ENCODE peak calls at places on chromosomes 6 and 20, in four cellular contexts. F is pancreas, J is adrenal gland, I is foreskin fibroblast. X is an unnamed sample.

GRCh38 chr6:134249759-134250602 is 67.9 kb downstream of the SGK1 start:
- DNase-seq in J (no peak), I (peak), F (no peak), X (no peak)

GRCh38 chr6:37582309-37582708 is 82.6 kb upstream of the CCDC167 start:
- DNase-seq in J (no peak), I (peak), F (no peak), X (no peak)

GRCh38 chr6:37303091-37303620 is 45.2 kb upstream of the TMEM217 start:
- DNase-seq in J (no peak), F (no peak), I (no peak), X (no peak)

GRCh38 chr6:125781307-125781868 is 9.4 kb upstream of the NCOA7 start:
- DNase-seq in J (no peak), I (peak), F (no peak), X (no peak)

GRCh38 chr6:45983041-45983440 is 32.6 kb downstream of the CLIC5 start:
- DNase-seq in F (no peak), I (no peak), J (no peak), X (no peak)

GRCh38 chr6:10521104-10521808 is at the start of gene GCNT2:
- DNase-seq in F (no peak), J (no peak), I (peak), X (no peak)

GRCh38 chr6:155224031-155224451 is 39.8 kb upstream of the CLDN20 start:
- DNase-seq in J (peak), F (no peak), I (peak), X (no peak)

GRCh38 chr6:15473741-15474161 is 189.1 kb downstream of the DTNBP1 start:
- DNase-seq in F (no peak), I (peak), J (no peak), X (no peak)

GRCh38 chr6:42292002-42292735 is 74.5 kb upstream of the MRPS10 start:
- DNase-seq in J (no peak), I (peak), F (no peak), X (no peak)

GRCh38 chr6:66772785-66773184 is 1065.8 kb upstream of the EYS start:
- DNase-seq in J (peak), F (no peak), I (peak), X (no peak)

GRCh38 chr20:31494131-31494530 is 19.0 kb downstream of the REM1 start:
- DNase-seq in J (no peak), F (no peak), I (peak), X (no peak)

GRCh38 chr6:22250486-22250885 is 46.4 kb downstream of the PRL start:
- DNase-seq in I (no peak), F (no peak), J (no peak), X (no peak)

GRCh38 chr20:63702036-63702665 is 5.6 kb downstream of the ARFRP1 start:
- DNase-seq in J (no peak), I (no peak), F (no peak), X (no peak)

GRCh38 chr6:69796081-69796626 is 656 bp downstream of the LMBRD1 start:
- DNase-seq in J (peak), F (no peak), I (peak), X (no peak)

GRCh38 chr6:159777240-159777904 is 12.0 kb downstream of the TCP1 start:
- DNase-seq in J (no peak), I (no peak), F (no peak), X (no peak)

DNA sequence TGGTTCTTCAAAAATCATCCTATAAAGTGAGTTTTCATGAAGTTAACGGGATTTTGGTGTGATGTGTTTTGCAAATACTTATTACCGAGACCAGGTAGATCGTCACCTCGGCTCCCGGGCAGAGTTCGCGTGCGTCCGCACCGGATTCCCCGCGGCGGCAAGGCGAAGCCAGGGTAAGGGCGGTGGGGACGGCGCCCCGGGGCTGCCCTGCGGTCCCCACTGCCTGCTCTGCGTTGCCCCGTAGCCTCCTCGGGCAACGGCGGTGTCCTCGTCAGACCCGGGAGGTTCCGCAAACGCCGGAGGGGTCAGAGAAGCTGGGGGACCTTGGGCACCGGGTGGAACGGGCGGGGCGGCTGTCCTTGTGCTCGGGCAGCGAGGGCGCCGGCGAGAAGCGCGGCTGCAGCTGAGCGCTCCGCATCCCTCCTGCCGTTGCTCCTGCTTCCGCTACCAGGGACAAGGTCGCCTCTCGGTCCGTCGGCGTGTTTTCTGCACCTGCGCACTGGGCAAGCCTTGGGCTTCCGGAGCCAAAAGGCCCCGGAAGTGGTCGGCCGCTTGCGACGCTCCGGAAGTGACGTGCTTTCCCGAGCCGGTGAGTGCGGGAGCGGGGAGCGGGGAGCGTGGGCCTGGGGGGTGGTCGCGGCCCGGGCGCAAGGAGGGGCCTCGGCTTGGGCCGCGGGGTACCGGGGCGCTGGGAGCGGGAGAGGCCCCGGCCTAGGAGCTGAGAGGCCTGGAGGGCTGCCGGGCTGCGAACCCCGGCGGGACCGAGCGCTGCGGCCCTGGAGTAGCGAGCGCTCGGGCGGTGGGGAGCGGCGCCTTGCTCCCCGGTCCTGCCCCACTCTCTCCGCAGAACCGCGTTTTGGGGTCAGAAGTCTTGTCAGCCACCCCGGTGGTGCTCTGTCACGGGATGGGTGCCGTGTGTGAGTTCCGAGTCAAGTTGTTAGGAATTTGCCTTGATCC is at the start of gene MTG2:
- DNase-seq in F (peak), J (peak), I (peak), X (peak)
- TF ChIP-seq CTCF in F (no peak), J (no peak), I (no peak), X (no peak)

GRCh38 chr20:58210398-58210747 is 18.1 kb downstream of the ANKRD60 start:
- DNase-seq in J (no peak), F (no peak), I (no peak), X (no peak)
- TF ChIP-seq CTCF in J (no peak), F (no peak), I (no peak), X (no peak)

DNA sequence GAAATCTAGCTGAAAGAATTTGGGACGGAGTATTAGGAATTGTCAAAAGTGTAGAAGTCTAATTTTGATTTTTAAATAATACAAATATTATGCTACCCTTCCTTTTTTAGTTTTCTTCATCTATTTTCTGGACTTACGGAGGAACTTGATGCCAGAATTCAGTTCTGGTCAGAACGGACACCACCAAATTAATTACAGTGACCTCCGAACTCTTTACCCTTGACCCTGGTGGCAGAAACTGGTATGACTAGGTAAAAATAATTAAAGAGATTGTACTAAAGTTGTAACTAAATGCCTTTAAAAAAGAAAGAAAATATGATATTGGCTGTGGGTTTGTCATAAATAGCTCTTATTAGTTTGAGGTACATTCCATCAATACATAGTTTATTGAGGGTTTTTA is 751.1 kb upstream of the MAP3K7 start:
- DNase-seq in J (no peak), F (no peak), I (no peak), X (no peak)
- TF ChIP-seq CTCF in J (no peak), F (no peak), I (peak), X (no peak)

DNA sequence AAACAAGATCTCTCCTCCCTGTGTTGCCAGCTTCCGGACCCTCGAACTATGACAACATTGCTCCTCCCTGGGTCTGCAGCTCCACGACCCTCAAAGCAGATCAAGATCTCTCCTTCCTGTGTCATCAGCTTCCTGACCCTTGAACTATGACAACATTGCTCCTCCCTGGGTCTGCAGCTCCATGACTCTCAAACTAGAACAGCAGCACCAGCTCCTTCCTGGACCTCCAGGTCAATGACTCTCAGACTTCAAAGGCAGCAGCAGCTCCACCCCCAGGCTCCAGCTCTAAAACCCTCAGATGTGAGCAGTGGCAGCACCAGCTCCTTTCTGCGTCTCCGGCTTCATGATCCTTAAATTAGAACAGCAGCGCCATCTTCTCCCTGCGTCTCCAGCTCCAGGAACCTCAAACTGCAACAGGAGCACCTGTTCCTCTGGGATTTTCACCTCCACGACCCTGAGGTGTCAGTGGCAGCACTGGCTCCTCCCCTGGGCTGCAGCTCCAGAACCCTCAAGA is 341.0 kb upstream of the SULF2 start:
- DNase-seq in F (no peak), J (no peak), I (no peak), X (no peak)
- TF ChIP-seq CTCF in F (no peak), J (no peak), I (no peak), X (no peak)

DNA sequence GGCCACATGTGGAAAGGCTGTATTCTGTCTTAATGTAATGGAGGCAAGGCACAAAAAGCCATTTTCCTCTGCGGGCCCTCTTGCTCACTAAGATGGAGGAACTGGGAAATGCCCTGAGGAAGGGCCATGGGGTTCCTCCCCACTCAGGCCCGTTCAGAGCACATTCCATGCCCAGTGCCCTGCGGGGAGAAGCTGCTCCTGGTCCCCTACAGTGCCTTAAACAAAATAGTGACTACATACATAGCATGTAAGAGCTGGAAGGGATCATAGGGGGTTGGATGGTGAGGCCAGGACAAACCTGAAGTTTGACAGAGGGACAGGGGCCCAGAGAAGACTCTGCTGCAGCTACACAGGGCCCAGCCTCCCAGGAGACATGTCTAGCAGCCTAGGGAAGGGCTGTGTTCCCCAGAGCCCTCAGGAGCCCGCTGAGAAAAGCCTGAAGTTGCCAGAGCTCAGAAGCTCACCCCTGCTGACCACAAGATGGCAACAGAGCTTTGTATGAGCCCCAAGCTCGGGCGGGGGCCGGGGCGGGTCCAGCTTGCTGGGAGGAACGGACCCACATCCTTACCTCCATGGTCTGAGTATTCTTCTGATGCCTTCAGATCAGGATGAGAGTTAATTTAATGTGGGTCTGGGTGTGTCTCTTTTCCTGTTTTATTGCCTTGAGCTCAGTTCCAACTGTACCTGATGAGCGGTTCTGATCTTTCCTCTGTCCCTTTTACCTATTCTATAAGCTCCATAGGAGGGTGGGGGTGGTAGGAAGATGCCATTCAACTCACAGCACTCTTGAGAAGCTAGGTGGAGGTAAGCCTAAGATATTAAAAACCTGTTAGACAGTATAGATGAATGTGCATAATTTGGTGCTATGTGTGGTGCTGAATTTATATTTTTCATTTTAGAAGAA is 242.9 kb downstream of the CDC5L start:
- DNase-seq in F (no peak), J (peak), I (peak), X (no peak)
- TF ChIP-seq CTCF in F (no peak), J (peak), I (peak), X (no peak)